ENCODE peak calls at places on chromosomes 6 and 20, in ten cellular contexts. E is IMR-90; B is upper lobe of right lung; R is lower lobe of right lung; L is transverse colon; X is psoas muscle; I is HCT116; Y is cardiac muscle cell; S is CD4-positive, CD25-positive, alpha-beta regulatory T cell; P is Peyer's patch. T is an unnamed sample.

GRCh38 chr6:168272379-168273011 is 47.1 kb downstream of the DACT2 start:
- DNase-seq in E (no peak), B (no peak), R (no peak), L (no peak), X (no peak), I (no peak), Y (peak; percentile 42), S (no peak), P (no peak), T (peak; percentile 31)

GRCh38 chr20:62143976-62144825 is 632 bp downstream of the SS18L1 start:
- DNase-seq in E (peak; percentile 60), B (peak; percentile 86), R (peak; percentile 76), L (peak; percentile 62), X (peak; percentile 67), I (no peak), Y (peak; percentile 74), S (peak; percentile 22), P (peak; percentile 32), T (peak; percentile 51)

GRCh38 chr6:134642217-134642616 is 307.7 kb downstream of the ALDH8A1 start:
- DNase-seq in E (peak; percentile 78), B (no peak), R (no peak), L (no peak), X (no peak), I (no peak), Y (peak; percentile 50), S (no peak), P (no peak), T (no peak)

GRCh38 chr6:105620878-105621277 is 218.0 kb upstream of the PREP start:
- DNase-seq in E (peak; percentile 40), B (no peak), R (no peak), L (no peak), X (no peak), I (no peak), Y (peak; percentile 16), S (no peak), P (no peak), T (no peak)

GRCh38 chr6:39792501-39793450 is 600 bp downstream of the DAAM2 start:
- DNase-seq in E (no peak), B (no peak), R (no peak), L (no peak), X (peak; percentile 34), I (no peak), Y (no peak), S (no peak), P (no peak), T (no peak)

GRCh38 chr6:21187485-21187884 is 406.1 kb upstream of the SOX4 start:
- DNase-seq in E (no peak), B (no peak), R (no peak), L (no peak), X (no peak), I (no peak), Y (no peak), S (no peak), P (no peak), T (no peak)

GRCh38 chr6:113172531-113172966 is 684.6 kb upstream of the MARCKS start:
- DNase-seq in E (no peak), B (no peak), R (no peak), L (peak; percentile 13), X (no peak), I (no peak), Y (peak; percentile 58), S (no peak), P (no peak), T (peak; percentile 27)

GRCh38 chr6:159797554-159797953 is 2.5 kb upstream of the PNLDC1 start:
- DNase-seq in E (no peak), B (no peak), R (no peak), L (no peak), X (no peak), I (no peak), Y (no peak), S (no peak), P (no peak), T (no peak)

GRCh38 chr6:82484737-82485650 is 121.4 kb downstream of the TPBG start:
- DNase-seq in E (no peak), B (no peak), R (no peak), L (no peak), X (no peak), I (no peak), Y (no peak), S (no peak), P (no peak), T (no peak)

GRCh38 chr6:19210849-19211590 is 626.1 kb upstream of the ID4 start:
- DNase-seq in E (no peak), B (peak; percentile 59), R (no peak), L (no peak), X (no peak), I (no peak), Y (peak; percentile 1), S (no peak), P (no peak), T (no peak)

GRCh38 chr6:111803384-111803783 is 69.9 kb downstream of the FYN start:
- DNase-seq in E (no peak), B (no peak), R (no peak), L (no peak), X (no peak), I (no peak), Y (no peak), S (no peak), P (no peak), T (no peak)

GRCh38 chr6:111804627-111805235 is 68.5 kb downstream of the FYN start:
- DNase-seq in E (peak; percentile 74), B (no peak), R (no peak), L (peak; percentile 24), X (no peak), I (no peak), Y (peak; percentile 88), S (peak; percentile 64), P (no peak), T (peak; percentile 62)

GRCh38 chr6:111805511-111806181 is 67.6 kb downstream of the FYN start:
- DNase-seq in E (peak; percentile 85), B (no peak), R (no peak), L (no peak), X (no peak), I (no peak), Y (peak; percentile 63), S (peak; percentile 24), P (no peak), T (no peak)

GRCh38 chr6:111802720-111803119 is 70.5 kb downstream of the FYN start:
- DNase-seq in E (no peak), B (no peak), R (no peak), L (no peak), X (no peak), I (no peak), Y (no peak), S (no peak), P (no peak), T (no peak)

GRCh38 chr6:111803804-111804203 is 69.4 kb downstream of the FYN start:
- DNase-seq in E (peak; percentile 90), B (no peak), R (no peak), L (no peak), X (no peak), I (no peak), Y (no peak), S (no peak), P (no peak), T (no peak)
- H3K4me1 ChIP-seq in E (peaks cover 36% of the 10 kb centered on the region), B (peaks cover 45% of the 10 kb centered on the region), R (peaks cover 47% of the 10 kb centered on the region), L (peaks cover 8% of the 10 kb centered on the region), X (no peaks in the 10 kb centered on the region), I (peaks cover 13% of the 10 kb centered on the region), Y (no peaks in the 10 kb centered on the region), S (peaks cover 67% of the 10 kb centered on the region), P (peaks cover 19% of the 10 kb centered on the region), T (no peaks in the 10 kb centered on the region)

GRCh38 chr20:34915131-34915530 is 38.7 kb downstream of the ACSS2 start:
- DNase-seq in E (no peak), B (no peak), R (no peak), L (no peak), X (no peak), I (no peak), Y (no peak), S (no peak), P (no peak), T (peak; percentile 51)

GRCh38 chr20:34921436-34921835 is 34.2 kb downstream of the GSS start:
- DNase-seq in E (no peak), B (no peak), R (no peak), L (no peak), X (no peak), I (no peak), Y (no peak), S (no peak), P (no peak), T (no peak)

GRCh38 chr20:34916774-34917354 is 38.7 kb downstream of the GSS start:
- DNase-seq in E (no peak), B (no peak), R (no peak), L (peak; percentile 47), X (no peak), I (no peak), Y (no peak), S (no peak), P (no peak), T (peak; percentile 96)

GRCh38 chr20:34920055-34920454 is 35.6 kb downstream of the GSS start:
- DNase-seq in E (no peak), B (no peak), R (no peak), L (no peak), X (no peak), I (no peak), Y (no peak), S (no peak), P (no peak), T (no peak)

GRCh38 chr20:34915749-34916455 is 39.5 kb downstream of the ACSS2 start:
- DNase-seq in E (no peak), B (no peak), R (no peak), L (no peak), X (no peak), I (no peak), Y (no peak), S (no peak), P (no peak), T (peak; percentile 69)
- H3K4me1 ChIP-seq in E (no peaks in the 10 kb centered on the region), B (no peaks in the 10 kb centered on the region), R (no peaks in the 10 kb centered on the region), L (no peaks in the 10 kb centered on the region), X (peaks cover 25% of the 10 kb centered on the region), I (no peaks in the 10 kb centered on the region), Y (peaks cover 8% of the 10 kb centered on the region), S (peaks cover 4% of the 10 kb centered on the region), P (peaks cover 6% of the 10 kb centered on the region), T (peaks cover 13% of the 10 kb centered on the region)

GRCh38 chr6:166597711-166598440 is 11.4 kb upstream of the RAMACL start:
- DNase-seq in E (no peak), B (no peak), R (no peak), L (no peak), X (no peak), I (no peak), Y (no peak), S (no peak), P (no peak), T (no peak)
- H3K4me1 ChIP-seq in E (peaks cover 43% of the 10 kb centered on the region), B (peaks cover 35% of the 10 kb centered on the region), R (peaks cover 35% of the 10 kb centered on the region), L (no peaks in the 10 kb centered on the region), X (no peaks in the 10 kb centered on the region), I (no peaks in the 10 kb centered on the region), Y (no peaks in the 10 kb centered on the region), S (no peaks in the 10 kb centered on the region), P (no peaks in the 10 kb centered on the region), T (no peaks in the 10 kb centered on the region)

DNA sequence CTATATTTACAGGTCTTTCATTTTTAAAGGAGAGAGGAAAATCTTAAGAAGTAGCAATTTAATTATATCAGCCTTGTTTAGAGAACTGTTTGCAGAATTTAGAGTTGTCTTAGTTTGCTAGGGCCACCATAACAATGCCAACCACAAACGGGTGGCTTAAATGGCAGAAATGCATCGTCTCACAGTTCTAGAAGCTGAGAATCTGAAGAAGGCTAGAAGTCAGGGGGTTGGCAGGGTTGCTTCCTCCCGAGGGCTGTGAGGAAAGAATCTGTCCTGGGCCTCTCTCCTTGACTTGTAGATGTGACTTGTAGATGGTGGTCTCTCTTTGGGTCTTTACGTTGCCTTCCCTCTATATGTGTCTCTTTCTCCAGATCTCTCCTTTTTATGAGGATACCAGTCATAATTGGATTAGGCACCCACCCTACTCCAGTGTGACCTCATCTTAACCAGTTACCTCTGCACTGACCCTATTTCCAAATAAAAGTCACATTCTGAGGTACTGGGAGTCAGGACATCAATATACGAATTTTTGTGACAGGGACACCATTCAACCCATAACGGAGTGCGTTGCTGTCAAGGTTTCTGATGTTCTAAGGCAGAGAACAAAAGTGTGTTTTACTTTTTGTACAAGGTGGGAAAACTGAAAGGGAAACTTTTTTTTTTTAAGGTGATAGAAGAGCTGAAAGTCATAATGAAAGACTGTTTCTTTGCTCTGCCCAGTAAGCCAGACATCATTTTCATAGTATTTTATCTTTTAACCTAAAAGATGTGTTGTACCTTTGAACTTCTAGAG is 84.4 kb downstream of the SAMD3 start:
- DNase-seq in E (no peak), B (no peak), R (no peak), L (no peak), X (no peak), I (no peak), Y (no peak), S (no peak), P (no peak), T (no peak)
- H3K4me1 ChIP-seq in E (peaks cover 5% of the 10 kb centered on the region), B (no peaks in the 10 kb centered on the region), R (no peaks in the 10 kb centered on the region), L (no peaks in the 10 kb centered on the region), X (no peaks in the 10 kb centered on the region), I (no peaks in the 10 kb centered on the region), Y (peaks cover 13% of the 10 kb centered on the region), S (peaks cover 67% of the 10 kb centered on the region), P (no peaks in the 10 kb centered on the region), T (no peaks in the 10 kb centered on the region)